ENCODE peak calls at places on chromosomes 2 and 18, in nine cellular contexts. F is NCI-H1105 treated with DMSO at 0.1 percent for 48 hours; D is renal cortical epithelial cell; K is NB4; R is NCI-H1930; M is iris pigment epithelial cell; E is nephron progenitor cell; Q is stimulated activated naive CD8-positive, alpha-beta T cell treated with anti-CD3 and anti-CD28 coated beads, Interleukin-15, Interleukin-2, amounts not matched to agents 100 U/mL and 50 U/mL, for 24 hours; V is pancreas. W is an unnamed sample.

GRCh38 chr2:11621465-11621864 is 48.5 kb downstream of the NTSR2 start:
- DNase-seq in R (no peak), F (no peak), D (no peak), K (no peak), V (no peak), E (no peak), Q (no peak), M (no peak), W (no peak)

GRCh38 chr2:134259571-134259970 is 5.7 kb downstream of the MGAT5 start:
- DNase-seq in D (no peak), Q (no peak), V (no peak), M (no peak), R (no peak), F (no peak), E (no peak), K (no peak), W (no peak)

GRCh38 chr2:233386382-233387041 is 32.2 kb downstream of the DGKD start:
- DNase-seq in Q (peak; percentile 52), D (peak; percentile 71), M (peak; percentile 55), E (no peak), K (no peak), R (no peak), F (no peak), V (no peak), W (no peak)

GRCh38 chr2:70645733-70646420 is 92.3 kb upstream of the TGFA start:
- DNase-seq in D (no peak), F (no peak), Q (no peak), V (no peak), R (no peak), K (peak; percentile 53), E (peak; percentile 16), M (no peak), W (no peak)

GRCh38 chr2:58796239-58796638 is 555.1 kb upstream of the FANCL start:
- DNase-seq in V (no peak), D (no peak), M (no peak), Q (no peak), R (no peak), E (no peak), F (no peak), K (peak; percentile 4), W (no peak)

GRCh38 chr18:70636991-70637390 is 348.1 kb downstream of the SOCS6 start:
- DNase-seq in F (no peak), K (no peak), V (no peak), Q (no peak), E (no peak), M (no peak), R (no peak), D (no peak), W (no peak)

GRCh38 chr2:54648256-54648655 is 75.2 kb upstream of the EML6 start:
- DNase-seq in D (no peak), F (no peak), E (no peak), R (no peak), Q (no peak), V (no peak), M (no peak), K (no peak), W (no peak)

GRCh38 chr2:102235042-102235473 is 48.2 kb downstream of the IL1RL2 start:
- DNase-seq in E (no peak), R (no peak), Q (no peak), D (no peak), V (no peak), F (no peak), M (no peak), K (peak; percentile 54), W (no peak)

GRCh38 chr2:239465017-239466001 is 64.5 kb upstream of the HDAC4 start:
- DNase-seq in V (peak; percentile 63), R (no peak), M (no peak), E (no peak), Q (no peak), F (peak; percentile 23), K (peak; percentile 22), D (peak; percentile 60), W (no peak)

GRCh38 chr2:217793566-217794132 is 209.1 kb downstream of the TNS1 start:
- DNase-seq in R (no peak), Q (no peak), F (no peak), M (no peak), D (no peak), V (no peak), K (no peak), E (no peak), W (no peak)

GRCh38 chr2:20106746-20107145 is 55.3 kb upstream of the LAPTM4A start:
- DNase-seq in K (no peak), R (no peak), E (peak; percentile 76), M (peak; percentile 47), D (no peak), F (no peak), Q (peak; percentile 56), V (peak; percentile 53), W (peak; percentile 38)

GRCh38 chr2:106537047-106537446 is 49.9 kb downstream of the CD8B2 start:
- DNase-seq in R (no peak), E (no peak), Q (no peak), K (peak; percentile 79), M (no peak), F (no peak), D (no peak), V (peak; percentile 42), W (no peak)

GRCh38 chr2:216989335-216990129 is 129.7 kb upstream of the TNP1 start:
- DNase-seq in M (peak; percentile 20), V (no peak), F (no peak), Q (no peak), R (no peak), K (peak; percentile 20), E (no peak), D (no peak), W (no peak)

GRCh38 chr2:16038586-16038985 is 98.2 kb downstream of the MYCN start:
- DNase-seq in M (no peak), E (peak; percentile 44), V (no peak), D (no peak), R (no peak), Q (no peak), F (no peak), K (no peak), W (no peak)

GRCh38 chr2:231306791-231307440 is 88.6 kb upstream of the B3GNT7 start:
- DNase-seq in K (no peak), V (no peak), M (no peak), Q (no peak), D (no peak), E (no peak), R (no peak), F (no peak), W (no peak)

GRCh38 chr18:40250218-40250617 is 1704.8 kb upstream of the PIK3C3 start:
- DNase-seq in E (no peak), M (no peak), D (no peak), R (no peak), V (no peak), F (no peak), Q (no peak), K (no peak), W (no peak)

GRCh38 chr2:207225773-207226172 is 60.0 kb upstream of the KLF7 start:
- DNase-seq in F (no peak), E (no peak), K (no peak), M (no peak), R (no peak), D (no peak), V (no peak), Q (no peak), W (no peak)

GRCh38 chr2:45759310-45759851 is 107.9 kb downstream of the PRKCE start:
- DNase-seq in M (peak; percentile 75), F (no peak), R (no peak), Q (no peak), V (no peak), D (no peak), E (peak; percentile 15), K (no peak), W (no peak)

GRCh38 chr2:60555794-60556161 is 2.3 kb upstream of the BCL11A start:
- DNase-seq in F (no peak), M (no peak), V (no peak), R (no peak), Q (no peak), E (no peak), D (no peak), K (peak; percentile 81), W (no peak)

GRCh38 chr2:181613241-181613640 is 43.7 kb downstream of the CERKL start:
- DNase-seq in R (no peak), F (no peak), Q (no peak), K (no peak), V (no peak), M (no peak), D (no peak), E (no peak), W (no peak)

GRCh38 chr2:109409347-109410020 is 204.3 kb downstream of the SEPTIN10 start:
- DNase-seq in K (peak; percentile 36), E (peak; percentile 32), V (no peak), F (no peak), D (no peak), Q (no peak), M (no peak), R (no peak), W (no peak)

GRCh38 chr2:218172808-218173207 is 6.0 kb upstream of the CXCR1 start:
- DNase-seq in K (no peak), R (no peak), V (no peak), Q (no peak), M (no peak), E (no peak), F (no peak), D (no peak), W (no peak)

GRCh38 chr2:109457366-109457765 is 156.4 kb downstream of the SEPTIN10 start:
- DNase-seq in V (no peak), Q (no peak), E (peak; percentile 35), K (no peak), F (no peak), D (no peak), R (no peak), M (no peak), W (no peak)

GRCh38 chr18:9869713-9870430 is 15.9 kb upstream of the TXNDC2 start:
- DNase-seq in K (peak; percentile 98), D (peak; percentile 85), E (no peak), R (no peak), F (no peak), M (peak; percentile 80), Q (no peak), V (no peak), W (no peak)

GRCh38 chr2:9753665-9754531 is 89.4 kb upstream of the TAF1B start:
- DNase-seq in D (no peak), M (no peak), V (no peak), E (no peak), F (no peak), K (no peak), Q (peak; percentile 72), R (no peak), W (peak; percentile 53)

GRCh38 chr2:144215701-144216675 is 303.9 kb downstream of the ZEB2 start:
- DNase-seq in D (no peak), F (no peak), M (no peak), K (peak; percentile 28), E (no peak), R (no peak), V (no peak), Q (no peak), W (no peak)

GRCh38 chr2:48633143-48633542 is 15.5 kb downstream of the GTF2A1L start:
- DNase-seq in F (no peak), K (no peak), D (no peak), Q (no peak), V (no peak), R (no peak), E (no peak), M (no peak), W (no peak)

GRCh38 chr2:105328281-105329196 is 996 bp downstream of the TGFBRAP1 start:
- DNase-seq in R (no peak), D (peak; percentile 76), F (peak; percentile 38), K (peak; percentile 52), V (peak; percentile 26), M (peak; percentile 77), Q (peak; percentile 43), E (no peak), W (no peak)

GRCh38 chr2:3266727-3267548 is 110.7 kb downstream of the EIPR1 start:
- DNase-seq in D (no peak), V (no peak), M (no peak), E (no peak), R (no peak), K (no peak), F (no peak), Q (no peak), W (no peak)

GRCh38 chr2:212237350-212238095 is 301.1 kb downstream of the ERBB4 start:
- DNase-seq in E (peak; percentile 48), M (no peak), D (no peak), Q (no peak), F (no peak), R (no peak), V (peak; percentile 8), K (no peak), W (no peak)

GRCh38 chr2:221555511-221555845 is 16.6 kb downstream of the EPHA4 start:
- DNase-seq in M (no peak), F (no peak), R (no peak), Q (no peak), V (no peak), E (no peak), K (no peak), D (no peak), W (no peak)

W was measured in stimulated activated CD4-positive, alpha-beta T cell treated with anti-CD3 and anti-CD28 coated beads, Interleukin-12 subunit alpha, Interleukin-12 subunit beta, amount 100 ng/mL, for 48 hours.